ENCODE peak calls at places on chromosomes 13 and 19, in ten cellular contexts. K is brain microvascular endothelial cell; F is stomach; E is ascending aorta; M is CD8-positive, alpha-beta T cell; L is left ventricle myocardium inferior; C is esophagus squamous epithelium; U is GM23338; W is aorta; H is Peyer's patch. B is an unnamed sample.
A peak's percentile ranks its signal among the peaks of the same experiment; 100 is the strongest.

GRCh38 chr19:2494084-2494446 is 18.1 kb downstream of the GADD45B start:
- DNase-seq in K (peak; percentile 53), U (no peak), L (no peak), M (no peak), W (no peak), E (peak; percentile 77), F (no peak), C (no peak), H (peak; percentile 49), B (no peak)

GRCh38 chr13:107765724-107766436 is 449.5 kb downstream of the LIG4 start:
- DNase-seq in U (no peak), K (no peak), E (no peak), F (no peak), M (no peak), H (no peak), W (no peak), C (no peak), L (no peak), B (no peak)

GRCh38 chr13:37023871-37024270 is 23.3 kb downstream of the EXOSC8 start:
- DNase-seq in C (no peak), E (no peak), K (peak; percentile 22), W (no peak), U (no peak), H (no peak), M (no peak), L (no peak), F (no peak), B (no peak)

GRCh38 chr19:6446452-6446851 is 12.9 kb upstream of the SLC25A41 start:
- DNase-seq in U (no peak), E (no peak), F (no peak), M (no peak), L (no peak), C (no peak), K (no peak), H (no peak), W (no peak), B (no peak)

GRCh38 chr19:49010453-49010852 is 6.4 kb downstream of the LHB start:
- DNase-seq in K (no peak), M (no peak), U (no peak), C (no peak), W (no peak), H (no peak), L (no peak), F (no peak), E (no peak), B (no peak)

GRCh38 chr19:18851673-18852325 is 20.0 kb downstream of the UPF1 start:
- DNase-seq in F (no peak), E (no peak), U (no peak), L (no peak), M (no peak), K (no peak), W (no peak), H (no peak), C (no peak), B (no peak)

GRCh38 chr13:77022341-77022740 is 4.6 kb downstream of the FBXL3 start:
- DNase-seq in K (peak; percentile 33), E (no peak), M (no peak), H (no peak), U (no peak), F (no peak), C (no peak), L (no peak), W (no peak), B (peak; percentile 54)

GRCh38 chr19:49639401-49640112 is 386 bp downstream of the RRAS start:
- DNase-seq in M (no peak), W (no peak), U (peak; percentile 21), K (no peak), F (no peak), E (no peak), C (no peak), H (no peak), L (no peak), B (no peak)

DNA sequence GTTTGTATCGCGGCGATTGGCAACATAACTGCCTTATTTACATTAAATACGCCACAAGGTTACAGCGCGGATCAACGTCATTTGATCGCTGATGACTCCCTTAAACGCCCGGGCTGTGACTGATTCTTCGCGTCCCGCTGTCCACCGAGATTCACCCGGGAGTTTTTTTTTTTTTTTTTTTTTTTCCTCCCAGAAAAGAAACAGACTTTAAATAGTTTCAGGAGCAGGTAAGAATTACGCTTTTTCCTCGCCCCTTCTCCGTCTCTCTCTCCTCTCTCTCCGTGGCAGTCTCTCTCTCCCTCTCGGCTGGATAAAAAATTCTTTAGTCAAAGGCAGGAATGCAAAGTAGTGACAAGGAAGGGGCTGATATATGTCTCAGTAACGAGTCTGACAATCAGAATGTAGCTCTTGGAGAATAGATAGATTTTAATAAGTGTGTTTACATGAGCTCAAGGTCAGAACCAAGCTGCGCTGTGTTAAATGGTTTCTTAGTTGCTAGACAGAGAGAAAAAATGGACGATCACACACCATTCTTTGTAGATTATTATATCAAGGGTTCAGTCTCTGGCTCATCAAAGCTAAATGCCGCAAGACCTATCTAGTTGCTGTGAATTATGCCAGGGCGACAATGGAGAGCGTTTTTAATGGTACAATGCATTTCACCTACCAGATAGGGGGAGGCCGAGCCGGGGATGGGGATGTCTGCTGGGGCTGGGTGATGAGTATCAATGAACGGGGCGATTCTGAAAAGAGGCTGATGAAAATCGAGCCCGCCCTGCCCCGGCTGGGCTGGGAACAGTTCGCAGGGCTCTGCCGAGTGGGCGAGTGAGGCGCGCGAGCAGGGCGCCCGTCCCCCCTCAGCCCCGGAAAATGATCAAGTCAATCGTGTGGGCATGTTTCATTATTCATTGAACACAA is 147.2 kb upstream of the ZNF536 start:
- DNase-seq in F (no peak), W (no peak), L (no peak), M (no peak), K (no peak), U (peak; percentile 44), H (no peak), E (no peak), C (no peak), B (peak; percentile 6)
- H3K4me3 ChIP-seq in F (peak overlapping the region; percentile 51), W (no peak overlapping the region), L (peak overlapping the region; percentile 71), M (peak overlapping the region; percentile 27), K (peak overlapping the region; percentile 27), U (peak overlapping the region; percentile 68), H (peak overlapping the region; percentile 74), E (peak overlapping the region; percentile 67), C (peak overlapping the region; percentile 87), B (peak overlapping the region; percentile 45)

GRCh38 chr19:10419646-10420443 is 493 bp upstream of the PDE4A start:
- DNase-seq in L (no peak), H (no peak), K (peak; percentile 91), W (no peak), F (no peak), M (no peak), E (no peak), C (no peak), U (peak; percentile 97), B (peak; percentile 72)
- H3K27me3 ChIP-seq in L (peaks cover 88% of the 10 kb centered on the region), H (no peaks in the 10 kb centered on the region), K (no peaks in the 10 kb centered on the region), W (no peaks in the 10 kb centered on the region), F (peaks cover 94% of the 10 kb centered on the region), M (peaks cover 41% of the 10 kb centered on the region), E (peaks cover 50% of the 10 kb centered on the region), C (peaks cover 94% of the 10 kb centered on the region), U (peaks cover 95% of the 10 kb centered on the region), B (peaks cover 82% of the 10 kb centered on the region)

GRCh38 chr19:51172223-51172622 is 30.1 kb downstream of the SIGLEC7 start:
- DNase-seq in F (no peak), W (no peak), C (no peak), E (no peak), H (no peak), U (no peak), L (no peak), K (no peak), M (no peak), B (no peak)

GRCh38 chr19:51164215-51164614 is 22.1 kb downstream of the SIGLEC7 start:
- DNase-seq in E (no peak), H (no peak), F (no peak), C (no peak), M (no peak), W (no peak), U (no peak), K (no peak), L (no peak), B (no peak)

GRCh38 chr19:51163257-51163656 is 21.2 kb downstream of the SIGLEC7 start:
- DNase-seq in L (no peak), F (no peak), W (no peak), K (no peak), M (no peak), E (no peak), C (no peak), U (peak; percentile 13), H (no peak), B (no peak)

GRCh38 chr19:51168571-51169282 is 26.6 kb downstream of the SIGLEC7 start:
- DNase-seq in L (no peak), U (no peak), M (no peak), W (no peak), K (peak; percentile 4), E (no peak), C (no peak), H (no peak), F (no peak), B (no peak)

GRCh38 chr19:51166846-51167490 is 24.9 kb downstream of the SIGLEC7 start:
- DNase-seq in M (peak; percentile 29), F (no peak), W (peak; percentile 77), C (no peak), K (no peak), L (no peak), H (peak; percentile 65), U (no peak), E (no peak), B (no peak)
- H3K4me3 ChIP-seq in M (peak overlapping the region; percentile 23), F (no peak overlapping the region), W (no peak overlapping the region), C (no peak overlapping the region), K (no peak overlapping the region), L (no peak overlapping the region), H (no peak overlapping the region), U (no peak overlapping the region), E (no peak overlapping the region), B (no peak overlapping the region)

GRCh38 chr19:36142046-36142445 is 2.2 kb downstream of the CAPNS1 start:
- DNase-seq in K (no peak), H (no peak), U (no peak), M (no peak), L (peak; percentile 21), E (no peak), F (no peak), W (no peak), C (no peak), B (no peak)
- H3K27me3 ChIP-seq in K (no peaks in the 10 kb centered on the region), H (no peaks in the 10 kb centered on the region), U (no peaks in the 10 kb centered on the region), M (no peaks in the 10 kb centered on the region), L (no peaks in the 10 kb centered on the region), E (no peaks in the 10 kb centered on the region), F (no peaks in the 10 kb centered on the region), W (no peaks in the 10 kb centered on the region), C (no peaks in the 10 kb centered on the region), B (no peaks in the 10 kb centered on the region)

GRCh38 chr19:4198467-4199126 is 16.1 kb downstream of the ANKRD24 start:
- DNase-seq in H (no peak), L (no peak), U (peak; percentile 26), W (no peak), M (no peak), C (no peak), E (no peak), F (no peak), K (no peak), B (no peak)
- H3K4me3 ChIP-seq in H (no peak overlapping the region), L (peak overlapping the region; percentile 17), U (peak overlapping the region; percentile 81), W (no peak overlapping the region), M (no peak overlapping the region), C (peak overlapping the region; percentile 12), E (no peak overlapping the region), F (no peak overlapping the region), K (no peak overlapping the region), B (peak overlapping the region; percentile 43)